ENCODE peak calls at places on chromosome 10, in four cellular contexts. X is GM12878, F is K562, C is HepG2. K is an unnamed sample.
A peak's percentile ranks its signal among the peaks of the same experiment; 100 is the strongest.

GRCh38 chr10:57014758-57015157 is 653.7 kb upstream of the ZWINT start:
- DNase-seq in X (no peak), F (no peak), C (no peak), K (no peak)

GRCh38 chr10:73644015-73644743 is 2.9 kb upstream of the MYOZ1 start:
- DNase-seq in X (peak; percentile 53), F (peak; percentile 79), C (peak; percentile 50), K (peak; percentile 77)

GRCh38 chr10:130179640-130180039 is 43.4 kb downstream of the GLRX3 start:
- DNase-seq in X (no peak), F (no peak), C (peak; percentile 54), K (peak; percentile 68)

GRCh38 chr10:62005687-62006086 is 104.2 kb downstream of the ARID5B start:
- DNase-seq in X (no peak), F (no peak), C (peak; percentile 30), K (no peak)

GRCh38 chr10:6074489-6075301 is 12.5 kb upstream of the IL2RA start:
- DNase-seq in X (no peak), F (no peak), C (no peak), K (no peak)

GRCh38 chr10:8044908-8045727 is 9.4 kb upstream of the GATA3 start:
- DNase-seq in X (no peak), F (no peak), C (no peak), K (peak; percentile 48)

GRCh38 chr10:21047511-21047910 is 150.4 kb upstream of the NEBL start:
- DNase-seq in X (no peak), F (no peak), C (no peak), K (no peak)

GRCh38 chr10:43070121-43071085 is 6.5 kb upstream of the RET start:
- DNase-seq in X (no peak), F (no peak), C (no peak), K (no peak)

GRCh38 chr10:49831352-49832040 is 69.4 kb upstream of the OGDHL start:
- DNase-seq in X (no peak), F (no peak), C (no peak), K (no peak)

GRCh38 chr10:122158362-122158761 is 112.7 kb upstream of the BTBD16 start:
- DNase-seq in X (no peak), F (no peak), C (no peak), K (no peak)

GRCh38 chr10:128211953-128212727 is 85.9 kb upstream of the MKI67 start:
- DNase-seq in X (peak; percentile 15), F (peak; percentile 89), C (peak; percentile 48), K (peak; percentile 96)

GRCh38 chr10:31770307-31770902 is 158.2 kb downstream of the ARHGAP12 start:
- DNase-seq in X (no peak), F (peak; percentile 63), C (peak; percentile 10), K (peak; percentile 56)

GRCh38 chr10:112634096-112634830 is 187.2 kb downstream of the VTI1A start:
- DNase-seq in X (no peak), F (no peak), C (no peak), K (no peak)

GRCh38 chr10:93436577-93436976 is 45.6 kb downstream of the MYOF start:
- DNase-seq in X (no peak), F (no peak), C (no peak), K (no peak)

GRCh38 chr10:62095341-62096071 is 173.1 kb downstream of the RTKN2 start:
- DNase-seq in X (no peak), F (no peak), C (peak; percentile 94), K (no peak)

GRCh38 chr10:57338823-57339558 is 928.7 kb downstream of the IPMK start:
- DNase-seq in X (peak; percentile 7), F (peak; percentile 13), C (peak; percentile 45), K (peak; percentile 31)

GRCh38 chr10:107409517-107409916 is 245.0 kb upstream of the SORCS1 start:
- DNase-seq in X (no peak), F (no peak), C (no peak), K (no peak)

GRCh38 chr10:20248309-20248708 is 432.1 kb downstream of the PLXDC2 start:
- DNase-seq in X (no peak), F (no peak), C (no peak), K (no peak)

GRCh38 chr10:18528292-18528691 is 123.1 kb downstream of the NSUN6 start:
- DNase-seq in X (no peak), F (no peak), C (no peak), K (no peak)

GRCh38 chr10:18523025-18523424 is 128.4 kb downstream of the NSUN6 start:
- DNase-seq in X (no peak), F (no peak), C (peak; percentile 64), K (no peak)

GRCh38 chr10:18527692-18528091 is 123.7 kb downstream of the NSUN6 start:
- DNase-seq in X (no peak), F (no peak), C (no peak), K (no peak)

DNA sequence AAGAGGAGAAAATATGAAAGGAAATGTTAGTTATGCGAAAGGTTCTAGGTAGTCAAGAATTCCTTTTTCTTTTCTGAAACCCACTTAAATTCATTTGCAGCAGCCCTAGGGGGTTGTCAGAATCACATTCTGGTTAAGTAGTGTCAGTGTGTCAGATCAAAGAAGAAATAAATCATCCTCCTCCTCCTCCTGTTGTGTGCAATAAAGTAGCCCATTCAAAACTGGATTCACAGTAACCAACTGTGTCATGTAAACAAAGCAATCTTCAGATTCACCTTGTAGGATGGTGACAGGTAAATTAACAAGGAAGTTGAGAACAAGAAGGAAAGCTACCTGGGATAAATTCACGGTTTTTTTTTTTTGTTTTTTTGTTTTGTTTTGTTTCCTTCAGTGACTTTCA is 127.5 kb downstream of the NSUN6 start:
- DNase-seq in X (no peak), F (no peak), C (no peak), K (no peak)
- TF ChIP-seq TARDBP in X (no peak), F (no peak), C (no peak), K (no peak)

GRCh38 chr10:13791483-13791882 is 204.7 kb downstream of the PRPF18 start:
- DNase-seq in X (no peak), F (no peak), C (no peak), K (no peak)
- TF ChIP-seq FOXM1 in X (no peak), F (no peak), C (no peak), K (no peak)

DNA sequence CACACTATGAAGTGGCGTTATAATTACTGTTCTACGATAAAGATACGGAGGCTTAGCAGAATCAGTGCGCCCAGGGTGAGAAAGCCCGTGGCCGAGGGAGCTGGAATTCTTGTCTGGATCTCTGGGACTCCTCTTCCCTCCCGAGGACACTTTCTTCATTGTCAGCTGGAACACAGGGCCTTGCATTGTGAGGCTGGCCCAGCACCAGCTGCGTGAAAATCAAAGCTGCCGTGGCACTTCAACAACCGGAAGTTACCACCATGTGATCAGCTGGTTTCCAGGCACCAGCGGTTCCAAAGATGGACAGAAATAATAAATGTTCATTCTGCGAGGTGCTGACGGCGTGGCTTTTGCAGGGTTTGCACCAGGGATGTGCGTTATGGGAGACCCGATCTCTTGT is 234.0 kb upstream of the PITRM1 start:
- DNase-seq in X (no peak), F (no peak), C (no peak), K (no peak)
- TF ChIP-seq TARDBP in X (no peak), F (no peak), C (no peak), K (no peak)

DNA sequence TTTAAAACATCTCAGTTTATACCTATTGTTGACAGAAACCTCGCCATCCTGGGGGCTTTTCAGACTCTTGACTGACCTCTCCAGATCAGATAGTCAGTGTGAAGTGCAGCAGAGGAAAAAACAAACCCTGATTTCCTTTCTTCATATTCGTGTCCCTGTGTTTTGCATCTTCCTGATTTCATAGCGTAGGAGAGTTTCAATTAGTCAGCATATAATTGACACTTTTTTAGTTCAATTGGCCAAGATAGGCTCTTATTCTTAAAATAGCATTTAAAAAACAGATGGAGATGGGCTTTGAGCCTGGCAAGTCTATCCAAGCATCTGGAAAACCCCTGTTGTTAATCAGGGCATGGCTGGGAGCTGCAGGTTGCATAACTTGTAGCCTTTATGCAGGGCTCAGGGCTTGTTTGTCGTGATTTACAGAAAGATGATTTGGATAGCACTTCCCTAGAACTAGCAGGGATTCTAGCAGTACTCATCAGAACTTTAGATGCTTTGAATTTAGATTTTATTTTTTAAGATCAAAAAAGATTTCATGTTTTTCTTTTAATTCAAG is 270.6 kb upstream of the FZD8 start:
- DNase-seq in X (no peak), F (no peak), C (no peak), K (no peak)
- TF ChIP-seq FOXM1 in X (no peak), F (no peak), C (no peak), K (no peak)

GRCh38 chr10:69439350-69439739 is 11.9 kb upstream of the TSPAN15 start:
- DNase-seq in X (no peak), F (no peak), C (no peak), K (no peak)
- TF ChIP-seq TARDBP in X (no peak), F (no peak), C (no peak), K (no peak)

GRCh38 chr10:114683593-114683992 is 25.5 kb upstream of the ABLIM1 start:
- DNase-seq in X (no peak), F (no peak), C (no peak), K (no peak)
- TF ChIP-seq FOXM1 in X (no peak), F (no peak), C (no peak), K (no peak)

GRCh38 chr10:131313377-131313776 is 1.9 kb upstream of the TCERG1L start:
- DNase-seq in X (no peak), F (no peak), C (no peak), K (no peak)

GRCh38 chr10:131312261-131312801 is 810 bp upstream of the TCERG1L start:
- DNase-seq in X (no peak), F (no peak), C (no peak), K (no peak)

GRCh38 chr10:131314799-131315198 is 3.3 kb upstream of the TCERG1L start:
- DNase-seq in X (no peak), F (no peak), C (no peak), K (no peak)

GRCh38 chr10:131315343-131315742 is 3.8 kb upstream of the TCERG1L start:
- DNase-seq in X (no peak), F (no peak), C (no peak), K (no peak)

GRCh38 chr10:131314148-131314547 is 2.6 kb upstream of the TCERG1L start:
- DNase-seq in X (no peak), F (no peak), C (no peak), K (no peak)
- TF ChIP-seq TARDBP in X (no peak), F (no peak), C (no peak), K (no peak)

GRCh38 chr10:77455538-77455937 is 182.1 kb downstream of the KCNMA1 start:
- DNase-seq in X (no peak), F (no peak), C (no peak), K (no peak)

GRCh38 chr10:77456414-77456813 is 181.2 kb downstream of the KCNMA1 start:
- DNase-seq in X (no peak), F (no peak), C (no peak), K (no peak)

GRCh38 chr10:77451886-77452285 is 185.7 kb downstream of the KCNMA1 start:
- DNase-seq in X (no peak), F (no peak), C (peak; percentile 3), K (no peak)

GRCh38 chr10:77457266-77457665 is 180.3 kb downstream of the KCNMA1 start:
- DNase-seq in X (no peak), F (no peak), C (no peak), K (no peak)

DNA sequence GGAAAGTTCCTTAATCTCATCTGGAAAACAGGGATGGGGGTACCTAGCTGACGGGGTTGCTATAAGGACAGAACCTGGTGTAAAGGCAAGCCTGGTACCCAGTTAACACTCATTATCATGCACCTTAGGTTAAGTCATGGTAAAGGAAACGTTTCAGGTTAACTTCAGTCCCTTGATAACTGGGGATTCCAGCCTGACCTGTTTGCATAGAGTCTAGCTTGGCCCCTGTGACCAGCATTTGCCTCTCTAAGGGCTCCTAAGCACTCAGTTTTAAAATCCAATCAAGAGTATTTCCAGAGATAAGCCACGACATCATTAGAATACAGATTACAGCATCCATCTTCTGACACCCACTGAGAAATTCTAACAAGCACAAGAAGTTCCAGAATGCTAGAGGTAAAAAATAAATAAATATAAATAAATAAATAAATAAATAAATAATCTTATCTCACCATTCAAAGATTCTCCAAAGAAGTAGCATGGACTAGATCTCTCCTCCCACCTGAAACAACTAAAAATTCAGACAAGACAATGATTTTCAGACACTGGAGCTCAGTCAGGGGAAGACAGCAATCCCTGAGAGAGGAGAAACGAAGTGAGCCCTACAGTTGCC is 184.6 kb downstream of the KCNMA1 start:
- DNase-seq in X (no peak), F (no peak), C (no peak), K (no peak)
- TF ChIP-seq FOXM1 in X (no peak), F (no peak), C (no peak), K (no peak)